ENCODE peak calls at places on chromosome 2, in four cellular contexts. E is CD4-positive, alpha-beta memory T cell; V is A549; U is sigmoid colon. G is an unnamed sample.

GRCh38 chr2:164992818-164993217 is 37.5 kb upstream of the SLC38A11 start:
- DNase-seq in E (peak; percentile 31), V (no peak), U (peak; percentile 74), G (peak; percentile 56)

GRCh38 chr2:84958135-84959044 is 12.6 kb upstream of the KCMF1 start:
- DNase-seq in E (no peak), V (peak; percentile 96), U (peak; percentile 62), G (no peak)

GRCh38 chr2:191264647-191265079 is 19.5 kb downstream of the MYO1B start:
- DNase-seq in E (no peak), V (no peak), U (no peak), G (no peak)

GRCh38 chr2:7288484-7288883 is 371.3 kb downstream of the RNF144A start:
- DNase-seq in E (no peak), V (no peak), U (no peak), G (no peak)

GRCh38 chr2:88481937-88482336 is 29.4 kb upstream of the FOXI3 start:
- DNase-seq in E (no peak), V (no peak), U (no peak), G (no peak)

GRCh38 chr2:103963331-103963730 is 890.6 kb upstream of the POU3F3 start:
- DNase-seq in E (no peak), V (no peak), U (no peak), G (no peak)

GRCh38 chr2:235864746-235865535 is 303.2 kb downstream of the GBX2 start:
- DNase-seq in E (no peak), V (no peak), U (no peak), G (no peak)

GRCh38 chr2:240663791-240664190 is 18.9 kb downstream of the AQP12B start:
- DNase-seq in E (no peak), V (no peak), U (peak; percentile 18), G (no peak)

GRCh38 chr2:240060977-240061591 is 7.8 kb upstream of the OR6B3 start:
- DNase-seq in E (peak; percentile 48), V (peak; percentile 15), U (no peak), G (no peak)

GRCh38 chr2:47870668-47871540 is 35.4 kb downstream of the FBXO11 start:
- DNase-seq in E (no peak), V (no peak), U (no peak), G (no peak)

DNA sequence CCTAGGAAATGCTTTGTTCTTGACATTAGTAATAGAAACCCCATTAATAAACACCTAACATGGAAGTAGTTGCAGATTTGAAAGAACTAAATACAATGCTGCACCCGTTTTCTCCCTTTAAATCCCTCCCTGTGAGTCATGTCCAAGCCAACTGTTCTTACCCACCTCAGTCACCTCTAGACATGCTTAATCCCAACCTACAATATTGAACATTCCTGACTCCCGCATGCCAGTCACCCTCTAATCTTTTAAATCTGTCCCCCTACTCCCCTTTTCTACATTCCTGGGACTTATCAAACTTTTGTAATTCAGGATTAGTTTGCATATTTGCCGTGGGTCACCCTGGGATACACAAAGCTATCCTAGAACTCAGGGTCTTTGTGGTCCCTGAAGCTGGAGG is 374.6 kb downstream of the IRS1 start:
- DNase-seq in E (no peak), V (no peak), U (no peak), G (no peak)
- H3K27ac ChIP-seq in E (no peak overlapping the region), V (peak overlapping the region; percentile 84), U (peak overlapping the region; percentile 67), G (no peak overlapping the region)

DNA sequence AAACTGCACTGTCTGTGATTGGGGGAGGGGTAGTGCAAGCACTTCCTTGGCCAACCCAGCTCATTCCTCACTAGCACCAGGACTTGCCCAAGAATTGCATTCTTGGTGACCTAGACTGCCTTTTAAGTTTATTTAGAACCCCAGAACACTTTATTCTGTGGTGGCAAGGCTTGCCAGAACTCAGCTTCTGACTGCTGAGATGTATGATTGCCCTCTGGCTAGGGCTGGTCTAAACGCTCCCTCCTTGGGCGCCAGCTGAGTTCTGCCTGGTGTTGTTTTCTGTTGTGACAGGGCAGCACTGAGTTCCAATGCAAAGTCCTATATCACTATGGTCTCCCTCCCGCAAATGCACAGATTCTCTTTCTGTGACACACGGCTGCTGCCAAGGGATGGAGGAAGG is 247.7 kb downstream of the ZNF385B start:
- DNase-seq in E (no peak), V (no peak), U (no peak), G (no peak)
- H3K27ac ChIP-seq in E (no peak overlapping the region), V (no peak overlapping the region), U (no peak overlapping the region), G (no peak overlapping the region)

GRCh38 chr2:43325448-43325811 is 99.0 kb upstream of the ZFP36L2 start:
- DNase-seq in E (no peak), V (no peak), U (no peak), G (no peak)
- H3K27ac ChIP-seq in E (no peak overlapping the region), V (no peak overlapping the region), U (peak overlapping the region; percentile 66), G (no peak overlapping the region)

GRCh38 chr2:101173707-101174295 is 22.6 kb upstream of the TBC1D8 start:
- DNase-seq in E (no peak), V (no peak), U (no peak), G (no peak)
- H3K27ac ChIP-seq in E (no peak overlapping the region), V (no peak overlapping the region), U (no peak overlapping the region), G (no peak overlapping the region)

GRCh38 chr2:181407171-181407570 is 50.0 kb upstream of the ITGA4 start:
- DNase-seq in E (no peak), V (no peak), U (no peak), G (no peak)

GRCh38 chr2:181399046-181399445 is 58.1 kb upstream of the ITGA4 start:
- DNase-seq in E (no peak), V (no peak), U (no peak), G (no peak)

GRCh38 chr2:181404472-181404871 is 52.7 kb upstream of the ITGA4 start:
- DNase-seq in E (no peak), V (no peak), U (no peak), G (no peak)
- H3K27ac ChIP-seq in E (no peak overlapping the region), V (no peak overlapping the region), U (no peak overlapping the region), G (no peak overlapping the region)

DNA sequence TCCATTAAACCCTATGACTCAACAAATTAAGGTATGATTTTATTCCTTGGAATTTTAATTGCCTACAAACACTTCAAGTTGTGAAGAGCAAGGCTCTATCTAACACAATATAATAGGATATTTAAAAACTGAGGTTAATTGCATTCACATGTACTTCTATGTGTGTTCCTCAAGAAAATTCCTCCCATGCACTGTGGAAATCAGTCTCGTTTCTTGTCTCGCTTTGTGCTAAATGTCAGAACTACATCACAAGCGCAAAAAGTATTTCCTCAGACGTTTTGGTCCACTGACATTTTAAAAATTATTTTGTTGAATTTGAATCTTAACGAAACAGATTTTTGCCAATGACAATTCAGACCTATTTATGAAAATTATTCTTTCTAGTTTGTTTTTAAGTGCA is 109.5 kb upstream of the UNC80 start:
- DNase-seq in E (no peak), V (no peak), U (no peak), G (no peak)
- H3K27ac ChIP-seq in E (no peak overlapping the region), V (no peak overlapping the region), U (no peak overlapping the region), G (no peak overlapping the region)

DNA sequence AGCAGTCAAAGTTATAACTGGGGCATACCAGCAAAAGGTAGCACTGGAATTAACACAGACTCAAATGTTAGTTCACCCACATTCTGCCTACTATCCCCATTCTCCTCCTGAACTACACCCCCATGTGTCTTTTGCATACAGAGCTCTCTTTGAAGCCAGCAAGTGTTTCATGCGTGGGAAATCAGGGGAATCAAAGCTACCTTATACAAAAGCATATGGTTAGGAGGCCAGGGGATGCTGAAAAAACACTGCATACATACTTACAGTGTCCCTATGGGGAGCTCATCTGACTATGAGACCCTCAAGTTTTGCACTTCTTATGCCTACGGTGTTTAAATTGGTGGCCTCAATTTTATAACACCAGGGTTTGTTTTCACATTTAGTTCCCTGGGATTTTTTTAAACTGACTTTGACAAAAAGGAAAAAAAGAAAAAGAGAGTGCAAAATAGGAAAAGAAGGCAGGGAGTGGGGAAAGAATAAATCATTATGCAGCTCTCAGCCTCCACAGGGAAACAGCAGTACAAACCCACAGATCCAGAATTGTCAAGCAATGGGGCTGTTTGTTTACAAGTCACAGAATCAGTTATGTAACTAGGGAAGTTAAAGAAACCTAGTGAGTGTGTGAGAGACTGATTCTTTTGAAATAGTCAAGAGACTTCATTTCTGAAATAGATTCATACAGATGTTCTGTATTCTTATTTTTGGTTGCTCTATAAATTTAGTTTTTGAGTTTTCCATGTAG is 20.1 kb upstream of the PPP3R1 start:
- DNase-seq in E (no peak), V (no peak), U (no peak), G (no peak)
- H3K27ac ChIP-seq in E (no peak overlapping the region), V (no peak overlapping the region), U (no peak overlapping the region), G (peak overlapping the region; percentile 50)

GRCh38 chr2:218273908-218274249 is 3.6 kb downstream of the PNKD start:
- DNase-seq in E (no peak), V (no peak), U (no peak), G (no peak)
- H3K27ac ChIP-seq in E (no peak overlapping the region), V (no peak overlapping the region), U (peak overlapping the region; percentile 84), G (no peak overlapping the region)

GRCh38 chr2:10120938-10121574 is 1.5 kb upstream of the RRM2 start:
- DNase-seq in E (no peak), V (no peak), U (peak; percentile 14), G (no peak)
- H3K27ac ChIP-seq in E (peak overlapping the region; percentile 57), V (peak overlapping the region; percentile 95), U (peak overlapping the region; percentile 68), G (no peak overlapping the region)

G was measured in substantia nigra.